ENCODE peak calls at places on chromosome 2, in five cellular contexts. Q is brain microvascular endothelial cell; K is stimulated activated CD4-positive, alpha-beta T cell treated with anti-CD3 and anti-CD28 coated beads, Interleukin-4, amount 100 ng/mL, for 24 hours; H is suprapubic skin; E is PC-9. N is an unnamed sample.

GRCh38 chr2:149410701-149411484 is 80.5 kb downstream of the LYPD6 start:
- DNase-seq in Q (no peak), E (peak; percentile 23), H (no peak), K (no peak), N (no peak)

GRCh38 chr2:221573430-221574230 is 1.5 kb upstream of the EPHA4 start:
- DNase-seq in E (peak; percentile 96), Q (peak; percentile 68), H (peak; percentile 92), K (peak; percentile 83), N (peak; percentile 87)

GRCh38 chr2:49812730-49813129 is 658.4 kb upstream of the FSHR start:
- DNase-seq in E (no peak), Q (no peak), H (no peak), K (no peak), N (no peak)

GRCh38 chr2:230602562-230603230 is 109.9 kb upstream of the CAB39 start:
- DNase-seq in E (no peak), K (peak; percentile 51), Q (no peak), H (no peak), N (peak; percentile 80)

GRCh38 chr2:66560683-66561082 is 125.8 kb downstream of the MEIS1 start:
- DNase-seq in K (no peak), H (no peak), Q (no peak), E (no peak), N (no peak)

GRCh38 chr2:234542742-234543141 is 45.9 kb upstream of the ARL4C start:
- DNase-seq in Q (no peak), E (no peak), H (no peak), K (no peak), N (no peak)

GRCh38 chr2:241035142-241035817 is 36.9 kb downstream of the SNED1 start:
- DNase-seq in K (no peak), E (no peak), Q (no peak), H (peak; percentile 76), N (peak; percentile 67)

GRCh38 chr2:55115795-55116597 is 65.7 kb upstream of the RTN4 start:
- DNase-seq in Q (peak; percentile 54), K (no peak), E (no peak), H (no peak), N (no peak)

GRCh38 chr2:108870069-108870644 is 83.6 kb downstream of the CCDC138 start:
- DNase-seq in Q (no peak), E (no peak), K (no peak), H (no peak), N (no peak)

GRCh38 chr2:215747244-215747620 is 266.1 kb downstream of the MREG start:
- DNase-seq in K (no peak), H (no peak), E (no peak), Q (no peak), N (no peak)

GRCh38 chr2:241703128-241703604 is 1.3 kb downstream of the ING5 start:
- DNase-seq in Q (no peak), K (no peak), H (no peak), E (no peak), N (peak; percentile 10)

GRCh38 chr2:38605298-38605830 is 2.6 kb upstream of the HNRNPLL start:
- DNase-seq in H (no peak), E (no peak), Q (no peak), K (no peak), N (no peak)

GRCh38 chr2:44692821-44693220 is 248.7 kb upstream of the SIX3 start:
- DNase-seq in E (no peak), H (no peak), K (no peak), Q (no peak), N (no peak)

GRCh38 chr2:86225581-86225980 is 26.3 kb downstream of the MRPL35 start:
- DNase-seq in K (peak; percentile 49), E (no peak), Q (peak; percentile 12), H (no peak), N (peak; percentile 70)

GRCh38 chr2:74867841-74868658 is 34.1 kb downstream of the HK2 start:
- DNase-seq in K (no peak), Q (peak; percentile 87), E (peak; percentile 73), H (no peak), N (no peak)

GRCh38 chr2:73081181-73081671 is 9.7 kb upstream of the SFXN5 start:
- DNase-seq in K (no peak), Q (no peak), E (no peak), H (no peak), N (no peak)

GRCh38 chr2:215772003-215772402 is 241.3 kb downstream of the MREG start:
- DNase-seq in Q (peak; percentile 94), H (no peak), K (no peak), E (no peak), N (no peak)

GRCh38 chr2:113760400-113760799 is 4.0 kb upstream of the SLC35F5 start:
- DNase-seq in E (no peak), Q (peak; percentile 55), H (no peak), K (no peak), N (no peak)

GRCh38 chr2:172168917-172169346 is 66.2 kb upstream of the DLX2 start:
- DNase-seq in Q (no peak), K (no peak), H (no peak), E (no peak), N (no peak)

GRCh38 chr2:56008661-56009411 is 85.3 kb upstream of the EFEMP1 start:
- DNase-seq in H (no peak), Q (peak; percentile 92), K (no peak), E (no peak), N (no peak)

GRCh38 chr2:53317863-53318262 is 449.7 kb upstream of the CHAC2 start:
- DNase-seq in K (no peak), H (no peak), Q (no peak), E (no peak), N (no peak)

GRCh38 chr2:202965810-202966454 is 48.7 kb upstream of the NBEAL1 start:
- DNase-seq in H (no peak), E (no peak), K (peak; percentile 28), Q (peak; percentile 69), N (no peak)

GRCh38 chr2:21014364-21015280 is 29.3 kb downstream of the APOB start:
- DNase-seq in E (no peak), K (no peak), H (no peak), Q (no peak), N (no peak)

GRCh38 chr2:112449854-112450253 is 16.4 kb upstream of the RGPD8 start:
- DNase-seq in H (no peak), K (no peak), Q (no peak), E (no peak), N (no peak)

GRCh38 chr2:133718688-133719201 is 150.5 kb upstream of the NCKAP5 start:
- DNase-seq in E (no peak), H (no peak), Q (peak; percentile 89), K (no peak), N (no peak)

GRCh38 chr2:239824866-239825704 is 200.1 kb downstream of the NDUFA10 start:
- DNase-seq in E (no peak), K (no peak), H (peak; percentile 75), Q (no peak), N (no peak)

GRCh38 chr2:72576861-72577260 is 249.0 kb downstream of the EXOC6B start:
- DNase-seq in K (no peak), H (no peak), E (no peak), Q (no peak), N (no peak)

GRCh38 chr2:239261796-239262475 is 138.9 kb downstream of the HDAC4 start:
- DNase-seq in Q (no peak), H (peak; percentile 70), E (no peak), K (no peak), N (no peak)

GRCh38 chr2:855177-855576 is 95.5 kb upstream of the SNTG2 start:
- DNase-seq in H (no peak), E (no peak), Q (no peak), K (no peak), N (no peak)

GRCh38 chr2:241801611-241802420 is 7.2 kb upstream of the NEU4 start:
- DNase-seq in Q (no peak), E (no peak), K (no peak), H (no peak), N (no peak)

GRCh38 chr2:88738271-88738670 is 46.8 kb downstream of the RPIA start:
- DNase-seq in Q (peak; percentile 46), H (no peak), E (no peak), K (no peak), N (no peak)

N was measured in B cell.